ENCODE peak calls at places on chromosomes 13 and 19, in nine cellular contexts. O, T, E, G, N, X, L, A and I are unnamed samples.

GRCh38 chr19:16714702-16715294 is 4.8 kb upstream of the NWD1 start:
- DNase-seq in T (peak; percentile 20), G (no peak), A (peak; percentile 27), N (peak; percentile 64), X (peak; percentile 16), E (peak; percentile 78), L (peak; percentile 84), O (no peak), I (peak; percentile 72)

GRCh38 chr13:32282096-32282711 is 33.0 kb downstream of the ZAR1L start:
- DNase-seq in T (no peak), O (no peak), X (no peak), G (no peak), A (no peak), L (no peak), E (no peak), N (no peak), I (no peak)

GRCh38 chr13:78121459-78122348 is 203.1 kb upstream of the EDNRB start:
- DNase-seq in X (no peak), A (no peak), E (peak; percentile 43), G (peak; percentile 10), N (peak; percentile 46), O (no peak), L (no peak), T (peak; percentile 28), I (peak; percentile 16)

GRCh38 chr19:5172859-5173577 is 167.6 kb downstream of the PTPRS start:
- DNase-seq in O (no peak), T (no peak), A (no peak), N (no peak), E (peak; percentile 64), L (no peak), G (peak; percentile 89), X (no peak), I (no peak)

GRCh38 chr19:1259873-1260748 is 9.0 kb upstream of the CIRBP start:
- DNase-seq in N (no peak), E (no peak), O (no peak), T (no peak), A (no peak), G (no peak), L (peak; percentile 92), X (no peak), I (peak; percentile 63)

GRCh38 chr13:35309711-35310110 is 166.8 kb downstream of the MAB21L1 start:
- DNase-seq in A (no peak), X (no peak), E (no peak), T (no peak), G (no peak), N (no peak), O (no peak), L (no peak), I (no peak)

GRCh38 chr13:100633461-100633860 is 41.1 kb downstream of the TMTC4 start:
- DNase-seq in T (no peak), E (no peak), L (no peak), O (no peak), A (no peak), G (no peak), X (no peak), N (no peak), I (no peak)

GRCh38 chr13:113633485-113633873 is 24.5 kb downstream of the ATP4B start:
- DNase-seq in E (no peak), L (peak; percentile 49), G (no peak), N (no peak), O (no peak), T (no peak), X (no peak), A (no peak), I (no peak)

GRCh38 chr13:51943721-51944120 is 67.5 kb downstream of the ATP7B start:
- DNase-seq in E (no peak), G (no peak), O (no peak), L (no peak), T (no peak), X (no peak), N (no peak), A (no peak), I (peak; percentile 28)

GRCh38 chr19:38047641-38048040 is 140.6 kb downstream of the SIPA1L3 start:
- DNase-seq in T (no peak), L (peak; percentile 38), G (no peak), X (no peak), O (no peak), E (no peak), A (no peak), N (no peak), I (no peak)

GRCh38 chr19:47122359-47123335 is 8.0 kb upstream of the SAE1 start:
- DNase-seq in G (no peak), E (no peak), N (no peak), L (no peak), X (no peak), T (no peak), A (no peak), O (no peak), I (no peak)

GRCh38 chr13:33645591-33646554 is 172.1 kb upstream of the RFC3 start:
- DNase-seq in N (no peak), G (no peak), L (no peak), T (no peak), O (no peak), E (no peak), A (no peak), X (no peak), I (no peak)

GRCh38 chr13:46166947-46167610 is 14.9 kb downstream of the LCP1 start:
- DNase-seq in N (no peak), T (no peak), E (no peak), O (no peak), G (no peak), X (no peak), A (no peak), L (no peak), I (no peak)

GRCh38 chr13:20099319-20099718 is 61.5 kb downstream of the GJA3 start:
- DNase-seq in G (no peak), N (no peak), O (no peak), X (no peak), L (no peak), E (no peak), T (no peak), A (no peak), I (no peak)

GRCh38 chr19:48271531-48272151 is 1.8 kb downstream of the ZNF114 start:
- DNase-seq in A (no peak), L (peak; percentile 88), O (no peak), E (no peak), N (no peak), X (no peak), G (peak; percentile 75), T (no peak), I (peak; percentile 27)

GRCh38 chr19:32829345-32829896 is 40.1 kb downstream of the SLC7A9 start:
- DNase-seq in X (no peak), L (no peak), E (no peak), O (no peak), G (no peak), A (no peak), N (no peak), T (no peak), I (no peak)

GRCh38 chr19:21358768-21359451 is at the start of gene ZNF738:
- DNase-seq in T (peak; percentile 86), L (peak; percentile 86), O (peak; percentile 98), N (peak; percentile 89), A (peak; percentile 74), E (peak; percentile 84), G (peak; percentile 3), X (peak; percentile 88), I (peak; percentile 92)
- TF ChIP-seq EP300 in T (peak; percentile 14), L (no peak), O (no peak), N (no peak), A (no peak), E (no peak), G (no peak), X (no peak), I (no peak)

DNA sequence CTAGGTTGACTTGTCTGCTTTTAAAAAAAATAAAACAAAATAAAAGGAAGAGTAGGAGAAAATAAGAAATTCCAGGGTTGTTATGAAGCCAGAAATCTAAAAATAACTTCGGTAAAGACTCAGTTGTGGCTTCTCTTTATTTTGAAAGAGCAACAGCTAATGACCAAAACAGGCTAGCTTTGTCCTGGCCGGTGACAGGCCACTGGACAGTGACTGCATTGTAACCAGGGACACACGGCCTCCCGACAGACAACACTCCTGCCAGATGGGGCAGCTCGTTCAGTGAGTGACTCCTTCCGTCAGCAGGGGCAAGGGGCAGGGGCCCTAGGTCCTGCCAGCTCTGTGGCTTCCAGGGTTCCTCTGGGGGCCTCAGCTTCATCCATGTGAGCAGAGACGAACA is 173.4 kb downstream of the KATNAL1 start:
- DNase-seq in T (no peak), L (no peak), O (no peak), N (no peak), E (no peak), X (no peak), G (no peak), A (no peak), I (no peak)
- TF ChIP-seq EP300 in T (no peak), L (no peak), O (no peak), N (no peak), E (no peak), X (no peak), G (no peak), A (no peak), I (no peak)

DNA sequence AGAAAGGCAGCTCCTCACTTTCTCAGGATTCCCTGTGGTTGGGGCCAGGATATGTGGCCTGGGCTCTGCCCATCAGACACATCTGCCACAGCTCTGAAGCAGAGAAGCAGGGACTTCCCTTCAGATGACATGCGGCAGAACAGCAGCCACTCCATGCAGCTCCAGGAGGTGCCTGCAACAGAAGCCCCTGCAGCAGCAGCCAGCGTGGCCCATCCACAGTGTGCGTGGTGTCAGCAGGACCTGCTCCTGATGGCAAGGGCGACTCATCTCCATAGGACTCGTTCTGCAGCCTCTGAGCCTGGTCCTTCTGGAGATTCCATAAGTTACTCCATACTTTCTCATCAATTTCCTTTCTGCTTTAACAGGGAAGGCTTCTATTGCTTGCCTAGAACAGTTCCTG is 105.0 kb downstream of the SUCLA2 start:
- DNase-seq in O (no peak), G (no peak), A (no peak), N (no peak), T (no peak), X (no peak), L (peak; percentile 47), E (no peak), I (no peak)
- TF ChIP-seq EP300 in O (no peak), G (no peak), A (no peak), N (no peak), T (no peak), X (no peak), L (no peak), E (no peak), I (no peak)

GRCh38 chr19:49690656-49691242 is at the start of gene CPT1C:
- DNase-seq in E (no peak), A (peak; percentile 47), X (peak; percentile 82), O (peak; percentile 94), N (peak; percentile 79), T (no peak), G (no peak), L (no peak), I (peak; percentile 75)

GRCh38 chr19:49688531-49689132 is 762 bp upstream of the ADM5 start:
- DNase-seq in N (no peak), X (no peak), G (no peak), L (no peak), A (no peak), E (no peak), T (no peak), O (no peak), I (no peak)

GRCh38 chr19:49687566-49688316 is 1.7 kb upstream of the ADM5 start:
- DNase-seq in A (no peak), G (no peak), X (no peak), E (no peak), N (no peak), O (no peak), L (peak; percentile 69), T (no peak), I (no peak)

GRCh38 chr19:49690073-49690655 is 752 bp upstream of the CPT1C start:
- DNase-seq in G (no peak), N (no peak), T (no peak), X (no peak), E (no peak), A (no peak), L (no peak), O (no peak), I (no peak)

GRCh38 chr19:49689133-49690072 is at the start of gene ADM5:
- DNase-seq in X (no peak), N (peak; percentile 77), O (no peak), G (no peak), L (peak; percentile 89), T (no peak), E (no peak), A (no peak), I (peak; percentile 70)
- TF ChIP-seq EP300 in X (no peak), N (no peak), O (no peak), G (no peak), L (no peak), T (no peak), E (no peak), A (no peak), I (no peak)